ENCODE peak calls at places on chromosome 5, in five cellular contexts. One of them, this sample, is unnamed.

GRCh38 chr5:173457482-173457881 is 129.3 kb upstream of the STC2 start:
- DNase-seq in naive thymus-derived CD8-positive, alpha-beta T cell: no peak
- DNase-seq in bronchial epithelial cell: no peak
- DNase-seq in fibroblast of pulmonary artery: peak
- DNase-seq in vagina: no peak
- DNase-seq in this sample: no peak

GRCh38 chr5:95822038-95822407 is 503 bp downstream of the GLRX start:
- DNase-seq in naive thymus-derived CD8-positive, alpha-beta T cell: no peak
- DNase-seq in fibroblast of pulmonary artery: peak
- DNase-seq in vagina: no peak
- DNase-seq in bronchial epithelial cell: no peak
- DNase-seq in this sample: peak

GRCh38 chr5:167953151-167953788 is 338.2 kb upstream of the WWC1 start:
- DNase-seq in naive thymus-derived CD8-positive, alpha-beta T cell: no peak
- DNase-seq in fibroblast of pulmonary artery: no peak
- DNase-seq in bronchial epithelial cell: no peak
- DNase-seq in vagina: no peak
- DNase-seq in this sample: no peak

GRCh38 chr5:86880785-86881492 is 263.2 kb downstream of the COX7C start:
- DNase-seq in fibroblast of pulmonary artery: peak
- DNase-seq in bronchial epithelial cell: peak
- DNase-seq in vagina: no peak
- DNase-seq in naive thymus-derived CD8-positive, alpha-beta T cell: peak
- DNase-seq in this sample: peak

GRCh38 chr5:135393691-135394090 is 5.3 kb downstream of the MACROH2A1 start:
- DNase-seq in vagina: no peak
- DNase-seq in fibroblast of pulmonary artery: no peak
- DNase-seq in naive thymus-derived CD8-positive, alpha-beta T cell: no peak
- DNase-seq in bronchial epithelial cell: no peak
- DNase-seq in this sample: no peak

GRCh38 chr5:174312641-174313040 is 267.1 kb downstream of the NSG2 start:
- DNase-seq in vagina: no peak
- DNase-seq in fibroblast of pulmonary artery: no peak
- DNase-seq in bronchial epithelial cell: no peak
- DNase-seq in naive thymus-derived CD8-positive, alpha-beta T cell: no peak
- DNase-seq in this sample: no peak

GRCh38 chr5:102312586-102312985 is 16.5 kb upstream of the SLCO4C1 start:
- DNase-seq in naive thymus-derived CD8-positive, alpha-beta T cell: no peak
- DNase-seq in vagina: no peak
- DNase-seq in fibroblast of pulmonary artery: no peak
- DNase-seq in bronchial epithelial cell: peak
- DNase-seq in this sample: no peak

GRCh38 chr5:17991775-17992174 is 357.5 kb downstream of the TAF11L14 start:
- DNase-seq in naive thymus-derived CD8-positive, alpha-beta T cell: no peak
- DNase-seq in fibroblast of pulmonary artery: no peak
- DNase-seq in vagina: no peak
- DNase-seq in bronchial epithelial cell: no peak
- DNase-seq in this sample: peak

GRCh38 chr5:167642779-167643517 is 648.5 kb upstream of the WWC1 start:
- DNase-seq in naive thymus-derived CD8-positive, alpha-beta T cell: no peak
- DNase-seq in bronchial epithelial cell: peak
- DNase-seq in vagina: no peak
- DNase-seq in fibroblast of pulmonary artery: peak
- DNase-seq in this sample: no peak

GRCh38 chr5:72815580-72816296 is 723 bp upstream of the TNPO1 start:
- DNase-seq in vagina: no peak
- DNase-seq in fibroblast of pulmonary artery: peak
- DNase-seq in bronchial epithelial cell: peak
- DNase-seq in naive thymus-derived CD8-positive, alpha-beta T cell: peak
- DNase-seq in this sample: no peak

GRCh38 chr5:83871533-83872380 is 151.1 kb upstream of the HAPLN1 start:
- DNase-seq in bronchial epithelial cell: no peak
- DNase-seq in naive thymus-derived CD8-positive, alpha-beta T cell: no peak
- DNase-seq in vagina: no peak
- DNase-seq in fibroblast of pulmonary artery: no peak
- DNase-seq in this sample: no peak

GRCh38 chr5:35803221-35803651 is 53.5 kb upstream of the IL7R start:
- DNase-seq in naive thymus-derived CD8-positive, alpha-beta T cell: no peak
- DNase-seq in bronchial epithelial cell: no peak
- DNase-seq in fibroblast of pulmonary artery: peak
- DNase-seq in vagina: no peak
- DNase-seq in this sample: peak

GRCh38 chr5:93594591-93595419 is 11.8 kb downstream of the NR2F1 start:
- DNase-seq in fibroblast of pulmonary artery: no peak
- DNase-seq in bronchial epithelial cell: no peak
- DNase-seq in naive thymus-derived CD8-positive, alpha-beta T cell: no peak
- DNase-seq in vagina: no peak
- DNase-seq in this sample: peak

GRCh38 chr5:10701567-10702039 is 59.4 kb downstream of the DAP start:
- DNase-seq in vagina: no peak
- DNase-seq in naive thymus-derived CD8-positive, alpha-beta T cell: peak
- DNase-seq in bronchial epithelial cell: no peak
- DNase-seq in fibroblast of pulmonary artery: peak
- DNase-seq in this sample: peak

GRCh38 chr5:172223901-172224873 is 30.2 kb downstream of the EFCAB9 start:
- DNase-seq in vagina: no peak
- DNase-seq in naive thymus-derived CD8-positive, alpha-beta T cell: no peak
- DNase-seq in fibroblast of pulmonary artery: no peak
- DNase-seq in bronchial epithelial cell: no peak
- DNase-seq in this sample: peak

GRCh38 chr5:116600876-116601275 is 26.3 kb upstream of the SEMA6A start:
- DNase-seq in vagina: no peak
- DNase-seq in fibroblast of pulmonary artery: peak
- DNase-seq in naive thymus-derived CD8-positive, alpha-beta T cell: no peak
- DNase-seq in bronchial epithelial cell: peak
- DNase-seq in this sample: no peak

GRCh38 chr5:136132557-136133415 is at the start of gene SMAD5:
- DNase-seq in naive thymus-derived CD8-positive, alpha-beta T cell: peak
- DNase-seq in fibroblast of pulmonary artery: peak
- DNase-seq in bronchial epithelial cell: peak
- DNase-seq in vagina: peak
- DNase-seq in this sample: peak

This sample was measured in G401.